ENCODE peak calls at places on chromosomes 11 and 22, in seven cellular contexts. One of them, this sample, is unnamed.

GRCh38 chr11:20134991-20135736 is 25.1 kb downstream of the DBX1 start:
- DNase-seq in prostate gland: no peak
- DNase-seq in spleen: no peak
- DNase-seq in ovary: no peak
- DNase-seq in IMR-90: no peak
- DNase-seq in heart left ventricle: no peak
- DNase-seq in A549: no peak
- DNase-seq in this sample: no peak

GRCh38 chr11:93718057-93718563 is 23.2 kb downstream of the TAF1D start:
- DNase-seq in prostate gland: no peak
- DNase-seq in ovary: no peak
- DNase-seq in A549: no peak
- DNase-seq in heart left ventricle: no peak
- DNase-seq in IMR-90: no peak
- DNase-seq in spleen: no peak
- DNase-seq in this sample: no peak

GRCh38 chr22:32623943-32624342 is 149.3 kb downstream of the FBXO7 start:
- DNase-seq in A549: no peak
- DNase-seq in ovary: peak; percentile 72
- DNase-seq in prostate gland: peak; percentile 72
- DNase-seq in spleen: no peak
- DNase-seq in heart left ventricle: no peak
- DNase-seq in IMR-90: peak; percentile 98
- DNase-seq in this sample: peak; percentile 85

GRCh38 chr22:22684605-22685561 is 40.5 kb downstream of the GGTLC2 start:
- DNase-seq in prostate gland: no peak
- DNase-seq in heart left ventricle: no peak
- DNase-seq in spleen: peak; percentile 85
- DNase-seq in ovary: no peak
- DNase-seq in IMR-90: peak; percentile 88
- DNase-seq in A549: no peak
- DNase-seq in this sample: no peak

GRCh38 chr22:17305076-17305475 is 64.2 kb upstream of the CECR2 start:
- DNase-seq in A549: no peak
- DNase-seq in prostate gland: no peak
- DNase-seq in spleen: peak; percentile 54
- DNase-seq in IMR-90: no peak
- DNase-seq in heart left ventricle: no peak
- DNase-seq in ovary: no peak
- DNase-seq in this sample: no peak

GRCh38 chr22:23243006-23243573 is 62.8 kb downstream of the BCR start:
- DNase-seq in A549: no peak
- DNase-seq in heart left ventricle: no peak
- DNase-seq in spleen: no peak
- DNase-seq in prostate gland: no peak
- DNase-seq in IMR-90: no peak
- DNase-seq in ovary: no peak
- DNase-seq in this sample: no peak

GRCh38 chr22:39567135-39567946 is 3.2 kb upstream of the CACNA1I start:
- DNase-seq in IMR-90: no peak
- DNase-seq in prostate gland: no peak
- DNase-seq in A549: no peak
- DNase-seq in spleen: peak; percentile 80
- DNase-seq in ovary: no peak
- DNase-seq in heart left ventricle: no peak
- DNase-seq in this sample: no peak

GRCh38 chr22:41674941-41675340 is 13.7 kb downstream of the SNU13 start:
- DNase-seq in prostate gland: no peak
- DNase-seq in spleen: no peak
- DNase-seq in IMR-90: no peak
- DNase-seq in ovary: no peak
- DNase-seq in heart left ventricle: no peak
- DNase-seq in A549: no peak
- DNase-seq in this sample: no peak

GRCh38 chr11:94897330-94897768 is 76.0 kb downstream of the CWC15 start:
- DNase-seq in ovary: peak; percentile 25
- DNase-seq in spleen: no peak
- DNase-seq in prostate gland: peak; percentile 23
- DNase-seq in A549: peak; percentile 10
- DNase-seq in IMR-90: peak; percentile 45
- DNase-seq in heart left ventricle: peak; percentile 35
- DNase-seq in this sample: peak; percentile 67

GRCh38 chr11:114061053-114062049 is 1.8 kb downstream of the ZBTB16 start:
- DNase-seq in heart left ventricle: no peak
- DNase-seq in A549: no peak
- DNase-seq in ovary: peak; percentile 54
- DNase-seq in IMR-90: no peak
- DNase-seq in spleen: peak; percentile 82
- DNase-seq in prostate gland: no peak
- DNase-seq in this sample: peak; percentile 62

GRCh38 chr11:47524200-47524874 is 28.6 kb downstream of the CELF1 start:
- DNase-seq in spleen: no peak
- DNase-seq in heart left ventricle: peak; percentile 33
- DNase-seq in prostate gland: peak; percentile 8
- DNase-seq in IMR-90: no peak
- DNase-seq in ovary: no peak
- DNase-seq in A549: no peak
- DNase-seq in this sample: peak; percentile 30

GRCh38 chr11:109305009-109305408 is 117.0 kb upstream of the C11orf87 start:
- DNase-seq in A549: no peak
- DNase-seq in IMR-90: no peak
- DNase-seq in spleen: no peak
- DNase-seq in prostate gland: no peak
- DNase-seq in ovary: no peak
- DNase-seq in heart left ventricle: no peak
- DNase-seq in this sample: no peak

GRCh38 chr11:1778141-1778911 is 14.6 kb upstream of the CTSD start:
- DNase-seq in spleen: no peak
- DNase-seq in prostate gland: no peak
- DNase-seq in IMR-90: no peak
- DNase-seq in A549: no peak
- DNase-seq in ovary: peak; percentile 4
- DNase-seq in heart left ventricle: no peak
- DNase-seq in this sample: no peak

GRCh38 chr11:86069408-86070086 is 663 bp upstream of the PICALM start:
- DNase-seq in ovary: peak; percentile 9
- DNase-seq in IMR-90: peak; percentile 97
- DNase-seq in prostate gland: peak; percentile 11
- DNase-seq in heart left ventricle: peak; percentile 71
- DNase-seq in A549: peak; percentile 61
- DNase-seq in spleen: no peak
- DNase-seq in this sample: peak; percentile 49

GRCh38 chr11:131300304-131300703 is 70.1 kb upstream of the NTM start:
- DNase-seq in IMR-90: no peak
- DNase-seq in heart left ventricle: no peak
- DNase-seq in A549: no peak
- DNase-seq in spleen: no peak
- DNase-seq in prostate gland: no peak
- DNase-seq in ovary: no peak
- DNase-seq in this sample: no peak

GRCh38 chr11:113023228-113023627 is 62.0 kb downstream of the NCAM1 start:
- DNase-seq in ovary: no peak
- DNase-seq in prostate gland: no peak
- DNase-seq in heart left ventricle: no peak
- DNase-seq in A549: no peak
- DNase-seq in IMR-90: no peak
- DNase-seq in spleen: no peak
- DNase-seq in this sample: no peak

GRCh38 chr22:29044657-29045176 is 16.9 kb downstream of the C22orf31 start:
- DNase-seq in ovary: no peak
- DNase-seq in A549: no peak
- DNase-seq in heart left ventricle: no peak
- DNase-seq in prostate gland: no peak
- DNase-seq in spleen: no peak
- DNase-seq in IMR-90: peak; percentile 87
- DNase-seq in this sample: no peak

GRCh38 chr11:33912405-33913361 is 20.8 kb upstream of the LMO2 start:
- DNase-seq in prostate gland: no peak
- DNase-seq in A549: peak; percentile 41
- DNase-seq in IMR-90: peak; percentile 90
- DNase-seq in spleen: peak; percentile 83
- DNase-seq in heart left ventricle: peak; percentile 37
- DNase-seq in ovary: no peak
- DNase-seq in this sample: no peak

GRCh38 chr11:67615455-67616430 is 9.0 kb downstream of the NDUFV1 start:
- DNase-seq in prostate gland: no peak
- DNase-seq in spleen: peak; percentile 85
- DNase-seq in ovary: no peak
- DNase-seq in IMR-90: no peak
- DNase-seq in A549: peak; percentile 71
- DNase-seq in heart left ventricle: no peak
- DNase-seq in this sample: no peak

GRCh38 chr22:19852177-19852781 is 2.4 kb downstream of the GNB1L start:
- DNase-seq in ovary: no peak
- DNase-seq in IMR-90: no peak
- DNase-seq in A549: no peak
- DNase-seq in spleen: no peak
- DNase-seq in heart left ventricle: no peak
- DNase-seq in prostate gland: no peak
- DNase-seq in this sample: peak; percentile 20

GRCh38 chr22:25564979-25565677 is 653 bp downstream of the GRK3 start:
- DNase-seq in ovary: peak; percentile 24
- DNase-seq in prostate gland: peak; percentile 47
- DNase-seq in A549: peak; percentile 3
- DNase-seq in spleen: peak; percentile 89
- DNase-seq in heart left ventricle: peak; percentile 26
- DNase-seq in IMR-90: no peak
- DNase-seq in this sample: peak; percentile 24

GRCh38 chr22:26398741-26399153 is 30.3 kb upstream of the ASPHD2 start:
- DNase-seq in IMR-90: peak; percentile 77
- DNase-seq in ovary: peak; percentile 9
- DNase-seq in spleen: no peak
- DNase-seq in heart left ventricle: peak; percentile 39
- DNase-seq in prostate gland: peak; percentile 62
- DNase-seq in A549: peak; percentile 41
- DNase-seq in this sample: peak; percentile 33

DNA sequence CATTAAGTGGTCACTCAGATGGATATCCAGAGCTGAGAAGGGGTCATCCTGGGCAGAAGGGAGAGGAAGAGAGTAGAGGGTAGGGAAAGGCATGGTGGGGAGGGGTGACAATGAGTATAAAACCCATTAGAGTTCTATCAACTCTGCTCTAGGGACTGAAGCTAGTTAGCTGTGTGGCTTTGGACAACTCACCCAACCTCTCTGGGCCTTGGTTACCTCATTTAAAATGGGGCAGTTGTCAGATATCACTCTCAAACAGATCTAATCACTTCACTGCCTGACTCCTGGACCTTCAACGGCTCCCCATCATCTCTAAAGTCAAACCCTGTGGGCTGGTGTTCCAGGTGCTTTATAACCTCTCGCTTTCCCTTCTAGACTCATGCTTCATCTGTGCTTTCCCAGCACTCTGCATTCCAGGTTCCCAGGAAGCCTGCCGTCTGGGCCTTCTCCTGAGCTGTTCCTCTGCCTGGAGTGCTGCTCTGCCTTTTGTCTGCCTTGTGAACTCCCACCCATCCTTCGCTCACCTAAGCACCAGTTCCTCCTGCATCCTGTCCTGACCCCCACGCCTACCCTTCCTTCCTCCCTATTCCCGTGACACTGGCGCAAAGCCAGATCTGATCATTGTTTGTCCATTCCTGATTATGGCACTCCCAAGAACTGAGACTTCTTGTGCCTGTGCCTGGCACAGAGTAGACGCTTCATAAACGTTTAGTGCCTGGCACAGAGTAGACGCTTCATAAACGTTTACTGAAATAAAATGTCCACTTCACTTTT is 22.3 kb upstream of the KCNJ11 start:
- DNase-seq in prostate gland: peak; percentile 57
- DNase-seq in IMR-90: no peak
- DNase-seq in spleen: peak; percentile 45
- DNase-seq in ovary: no peak
- DNase-seq in A549: no peak
- DNase-seq in heart left ventricle: peak; percentile 44
- DNase-seq in this sample: peak; percentile 54
- TF ChIP-seq POLR2A in prostate gland: no peak
- TF ChIP-seq POLR2A in IMR-90: no peak
- TF ChIP-seq POLR2A in spleen: no peak
- TF ChIP-seq POLR2A in ovary: no peak
- TF ChIP-seq POLR2A in A549: no peak
- TF ChIP-seq POLR2A in heart left ventricle: no peak
- TF ChIP-seq POLR2A in this sample: no peak

DNA sequence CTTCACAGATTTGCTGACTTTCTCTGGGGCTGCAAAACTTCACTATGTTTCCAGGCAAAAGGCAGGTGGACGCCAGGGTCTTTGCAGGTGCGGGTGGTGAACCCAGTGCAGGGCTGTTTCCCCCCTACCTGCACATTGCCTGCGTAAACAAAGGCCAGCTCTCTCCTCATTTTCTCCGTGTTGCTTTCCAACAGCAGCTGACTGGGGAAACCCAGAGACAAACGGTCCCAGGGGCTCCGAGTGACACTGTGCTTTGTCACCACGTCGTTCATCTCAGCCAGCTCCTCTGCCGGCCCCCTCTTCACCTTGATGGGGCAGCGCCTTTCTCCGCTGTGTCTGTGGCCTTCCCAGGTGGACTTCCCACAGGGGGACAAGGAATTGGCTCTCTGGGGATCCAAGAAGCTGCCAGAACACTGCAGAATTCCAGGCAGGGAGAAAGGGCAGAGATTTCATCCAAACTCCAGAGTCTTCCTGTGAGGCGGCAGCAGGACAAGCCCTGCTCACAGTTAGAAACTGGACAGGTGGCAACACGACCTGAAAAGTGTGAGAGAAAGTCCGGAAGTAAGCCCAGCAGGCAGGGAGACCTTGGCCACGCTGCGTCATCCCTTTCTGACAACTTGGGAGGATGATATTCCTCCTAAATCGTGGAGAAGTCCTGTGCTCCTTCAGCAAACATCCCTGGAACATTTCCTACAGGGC is 1493.7 kb downstream of the TBC1D22A start:
- DNase-seq in heart left ventricle: no peak
- DNase-seq in spleen: peak; percentile 52
- DNase-seq in A549: no peak
- DNase-seq in prostate gland: no peak
- DNase-seq in ovary: no peak
- DNase-seq in IMR-90: no peak
- DNase-seq in this sample: no peak
- TF ChIP-seq POLR2A in heart left ventricle: no peak
- TF ChIP-seq POLR2A in spleen: no peak
- TF ChIP-seq POLR2A in A549: no peak
- TF ChIP-seq POLR2A in prostate gland: no peak
- TF ChIP-seq POLR2A in ovary: no peak
- TF ChIP-seq POLR2A in IMR-90: no peak
- TF ChIP-seq POLR2A in this sample: no peak

GRCh38 chr11:35035894-35036408 is 103.0 kb upstream of the CD44 start:
- DNase-seq in A549: no peak
- DNase-seq in IMR-90: peak; percentile 94
- DNase-seq in prostate gland: no peak
- DNase-seq in ovary: no peak
- DNase-seq in heart left ventricle: no peak
- DNase-seq in spleen: no peak
- DNase-seq in this sample: no peak
- TF ChIP-seq POLR2A in A549: no peak
- TF ChIP-seq POLR2A in IMR-90: no peak
- TF ChIP-seq POLR2A in prostate gland: no peak
- TF ChIP-seq POLR2A in ovary: no peak
- TF ChIP-seq POLR2A in heart left ventricle: no peak
- TF ChIP-seq POLR2A in spleen: no peak
- TF ChIP-seq POLR2A in this sample: no peak

GRCh38 chr22:31107206-31108118 is at the start of gene SELENOM:
- DNase-seq in spleen: peak; percentile 97
- DNase-seq in ovary: peak; percentile 98
- DNase-seq in heart left ventricle: peak; percentile 97
- DNase-seq in IMR-90: peak; percentile 98
- DNase-seq in A549: peak; percentile 80
- DNase-seq in prostate gland: peak; percentile 98
- DNase-seq in this sample: peak; percentile 99
- TF ChIP-seq POLR2A in spleen: no peak
- TF ChIP-seq POLR2A in ovary: peak; percentile 95
- TF ChIP-seq POLR2A in heart left ventricle: no peak
- TF ChIP-seq POLR2A in IMR-90: peak; percentile 95
- TF ChIP-seq POLR2A in A549: peak; percentile 55
- TF ChIP-seq POLR2A in prostate gland: peak; percentile 64
- TF ChIP-seq POLR2A in this sample: peak; percentile 84

This sample was measured in uterus.